ENCODE peak calls at places on chromosome 9, in seven cellular contexts. One of them, this sample, is unnamed.

GRCh38 chr9:129472651-129473102 is 148.2 kb downstream of the C9orf50 start:
- DNase-seq in IMR-90: no peak
- DNase-seq in H9: peak; percentile 56
- DNase-seq in mesenchymal stem cell: no peak
- DNase-seq in neuronal stem cell: no peak
- DNase-seq in trophoblast cell: no peak
- DNase-seq in H1: no peak
- DNase-seq in this sample: no peak

GRCh38 chr9:32431940-32432555 is 47.6 kb downstream of the ACO1 start:
- DNase-seq in IMR-90: peak; percentile 64
- DNase-seq in H9: peak; percentile 43
- DNase-seq in mesenchymal stem cell: peak; percentile 59
- DNase-seq in neuronal stem cell: peak; percentile 12
- DNase-seq in trophoblast cell: peak; percentile 27
- DNase-seq in H1: peak; percentile 52
- DNase-seq in this sample: peak; percentile 46

GRCh38 chr9:88574993-88575392 is 40.0 kb downstream of the NXNL2 start:
- DNase-seq in IMR-90: peak; percentile 74
- DNase-seq in H9: no peak
- DNase-seq in mesenchymal stem cell: peak; percentile 51
- DNase-seq in neuronal stem cell: no peak
- DNase-seq in trophoblast cell: peak; percentile 7
- DNase-seq in H1: no peak
- DNase-seq in this sample: no peak

GRCh38 chr9:20683351-20684034 is 566 bp upstream of the FOCAD start:
- DNase-seq in IMR-90: peak; percentile 70
- DNase-seq in H9: no peak
- DNase-seq in mesenchymal stem cell: peak; percentile 91
- DNase-seq in neuronal stem cell: no peak
- DNase-seq in trophoblast cell: peak; percentile 98
- DNase-seq in H1: no peak
- DNase-seq in this sample: peak; percentile 63

GRCh38 chr9:137307255-137308101 is 5.4 kb upstream of the NRARP start:
- DNase-seq in IMR-90: no peak
- DNase-seq in H9: peak; percentile 90
- DNase-seq in mesenchymal stem cell: no peak
- DNase-seq in neuronal stem cell: no peak
- DNase-seq in trophoblast cell: no peak
- DNase-seq in H1: peak; percentile 83
- DNase-seq in this sample: no peak

GRCh38 chr9:90981726-90982125 is 180.1 kb downstream of the SYK start:
- DNase-seq in IMR-90: no peak
- DNase-seq in H9: no peak
- DNase-seq in mesenchymal stem cell: no peak
- DNase-seq in neuronal stem cell: no peak
- DNase-seq in trophoblast cell: no peak
- DNase-seq in H1: no peak
- DNase-seq in this sample: no peak

GRCh38 chr9:133359420-133360175 is 3.2 kb downstream of the SURF2 start:
- DNase-seq in IMR-90: no peak
- DNase-seq in H9: peak; percentile 67
- DNase-seq in mesenchymal stem cell: no peak
- DNase-seq in neuronal stem cell: no peak
- DNase-seq in trophoblast cell: peak; percentile 52
- DNase-seq in H1: peak; percentile 70
- DNase-seq in this sample: peak; percentile 69

GRCh38 chr9:33106827-33107621 is 30.6 kb upstream of the SMU1 start:
- DNase-seq in IMR-90: peak; percentile 89
- DNase-seq in H9: peak; percentile 44
- DNase-seq in mesenchymal stem cell: peak; percentile 47
- DNase-seq in neuronal stem cell: no peak
- DNase-seq in trophoblast cell: peak; percentile 91
- DNase-seq in H1: no peak
- DNase-seq in this sample: peak; percentile 65

GRCh38 chr9:5886114-5886939 is 4.4 kb upstream of the MLANA start:
- DNase-seq in IMR-90: peak; percentile 65
- DNase-seq in H9: peak; percentile 91
- DNase-seq in mesenchymal stem cell: peak; percentile 66
- DNase-seq in neuronal stem cell: peak; percentile 71
- DNase-seq in trophoblast cell: peak; percentile 87
- DNase-seq in H1: peak; percentile 94
- DNase-seq in this sample: peak; percentile 92

GRCh38 chr9:15243086-15243485 is 63.9 kb downstream of the TTC39B start:
- DNase-seq in IMR-90: peak; percentile 55
- DNase-seq in H9: no peak
- DNase-seq in mesenchymal stem cell: peak; percentile 34
- DNase-seq in neuronal stem cell: no peak
- DNase-seq in trophoblast cell: no peak
- DNase-seq in H1: no peak
- DNase-seq in this sample: no peak

GRCh38 chr9:2018764-2019548 is 3.8 kb downstream of the SMARCA2 start:
- DNase-seq in IMR-90: no peak
- DNase-seq in H9: no peak
- DNase-seq in mesenchymal stem cell: no peak
- DNase-seq in neuronal stem cell: peak; percentile 14
- DNase-seq in trophoblast cell: no peak
- DNase-seq in H1: no peak
- DNase-seq in this sample: no peak

GRCh38 chr9:37172511-37172910 is 52.1 kb downstream of the ZCCHC7 start:
- DNase-seq in IMR-90: no peak
- DNase-seq in H9: no peak
- DNase-seq in mesenchymal stem cell: no peak
- DNase-seq in neuronal stem cell: no peak
- DNase-seq in trophoblast cell: peak; percentile 94
- DNase-seq in H1: no peak
- DNase-seq in this sample: no peak

GRCh38 chr9:37180138-37180537 is 59.8 kb downstream of the ZCCHC7 start:
- DNase-seq in IMR-90: no peak
- DNase-seq in H9: no peak
- DNase-seq in mesenchymal stem cell: no peak
- DNase-seq in neuronal stem cell: no peak
- DNase-seq in trophoblast cell: no peak
- DNase-seq in H1: no peak
- DNase-seq in this sample: no peak

GRCh38 chr9:37179576-37179975 is 59.2 kb downstream of the ZCCHC7 start:
- DNase-seq in IMR-90: no peak
- DNase-seq in H9: no peak
- DNase-seq in mesenchymal stem cell: no peak
- DNase-seq in neuronal stem cell: no peak
- DNase-seq in trophoblast cell: no peak
- DNase-seq in H1: no peak
- DNase-seq in this sample: no peak

GRCh38 chr9:37178742-37179141 is 58.4 kb downstream of the ZCCHC7 start:
- DNase-seq in IMR-90: no peak
- DNase-seq in H9: no peak
- DNase-seq in mesenchymal stem cell: no peak
- DNase-seq in neuronal stem cell: no peak
- DNase-seq in trophoblast cell: no peak
- DNase-seq in H1: no peak
- DNase-seq in this sample: no peak

DNA sequence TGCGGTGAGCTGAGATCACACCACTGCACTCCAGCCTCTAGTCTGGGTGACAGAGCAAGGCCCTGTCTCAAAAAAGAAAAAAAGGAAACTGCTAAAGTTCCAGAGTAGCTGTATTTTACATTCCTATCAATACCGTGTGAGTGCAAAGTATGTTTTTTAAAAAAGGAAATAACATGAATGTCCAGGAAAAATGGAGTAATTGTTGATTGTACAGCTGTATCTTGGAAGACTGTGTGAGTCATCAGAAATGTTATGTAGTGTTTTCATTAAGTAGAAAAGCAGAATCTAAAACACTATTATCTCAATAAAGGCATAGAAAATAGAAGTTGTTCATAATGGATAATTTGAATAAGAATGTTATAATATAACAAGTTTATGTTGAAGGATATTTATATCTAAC is 53.9 kb downstream of the ZCCHC7 start:
- DNase-seq in IMR-90: peak; percentile 81
- DNase-seq in H9: no peak
- DNase-seq in mesenchymal stem cell: peak; percentile 40
- DNase-seq in neuronal stem cell: no peak
- DNase-seq in trophoblast cell: peak; percentile 20
- DNase-seq in H1: no peak
- DNase-seq in this sample: no peak
- H3K9ac ChIP-seq in IMR-90: no peak overlapping the region
- H3K9ac ChIP-seq in H9: no peak overlapping the region
- H3K9ac ChIP-seq in mesenchymal stem cell: no peak overlapping the region
- H3K9ac ChIP-seq in neuronal stem cell: no peak overlapping the region
- H3K9ac ChIP-seq in trophoblast cell: no peak overlapping the region
- H3K9ac ChIP-seq in H1: no peak overlapping the region
- H3K9ac ChIP-seq in this sample: no peak overlapping the region

GRCh38 chr9:127518091-127518856 is 67.0 kb downstream of the LRSAM1 start:
- DNase-seq in IMR-90: no peak
- DNase-seq in H9: no peak
- DNase-seq in mesenchymal stem cell: no peak
- DNase-seq in neuronal stem cell: no peak
- DNase-seq in trophoblast cell: no peak
- DNase-seq in H1: no peak
- DNase-seq in this sample: no peak
- H3K4ac ChIP-seq in IMR-90: peak overlapping the region; percentile 95
- H3K4ac ChIP-seq in H9: no peak overlapping the region
- H3K4ac ChIP-seq in mesenchymal stem cell: peak overlapping the region; percentile 84
- H3K4ac ChIP-seq in neuronal stem cell: no peak overlapping the region
- H3K4ac ChIP-seq in trophoblast cell: no peak overlapping the region
- H3K4ac ChIP-seq in H1: no peak overlapping the region
- H3K4ac ChIP-seq in this sample: no peak overlapping the region

GRCh38 chr9:98062161-98062560 is 5.6 kb downstream of the NANS start:
- DNase-seq in IMR-90: no peak
- DNase-seq in H9: no peak
- DNase-seq in mesenchymal stem cell: no peak
- DNase-seq in neuronal stem cell: no peak
- DNase-seq in trophoblast cell: no peak
- DNase-seq in H1: no peak
- DNase-seq in this sample: no peak

GRCh38 chr9:98054376-98054951 is 2.1 kb upstream of the NANS start:
- DNase-seq in IMR-90: no peak
- DNase-seq in H9: no peak
- DNase-seq in mesenchymal stem cell: no peak
- DNase-seq in neuronal stem cell: no peak
- DNase-seq in trophoblast cell: no peak
- DNase-seq in H1: no peak
- DNase-seq in this sample: no peak

GRCh38 chr9:98056403-98057094 is at the start of gene NANS:
- DNase-seq in IMR-90: peak; percentile 97
- DNase-seq in H9: peak; percentile 97
- DNase-seq in mesenchymal stem cell: peak; percentile 95
- DNase-seq in neuronal stem cell: peak; percentile 87
- DNase-seq in trophoblast cell: peak; percentile 94
- DNase-seq in H1: peak; percentile 92
- DNase-seq in this sample: peak; percentile 97

DNA sequence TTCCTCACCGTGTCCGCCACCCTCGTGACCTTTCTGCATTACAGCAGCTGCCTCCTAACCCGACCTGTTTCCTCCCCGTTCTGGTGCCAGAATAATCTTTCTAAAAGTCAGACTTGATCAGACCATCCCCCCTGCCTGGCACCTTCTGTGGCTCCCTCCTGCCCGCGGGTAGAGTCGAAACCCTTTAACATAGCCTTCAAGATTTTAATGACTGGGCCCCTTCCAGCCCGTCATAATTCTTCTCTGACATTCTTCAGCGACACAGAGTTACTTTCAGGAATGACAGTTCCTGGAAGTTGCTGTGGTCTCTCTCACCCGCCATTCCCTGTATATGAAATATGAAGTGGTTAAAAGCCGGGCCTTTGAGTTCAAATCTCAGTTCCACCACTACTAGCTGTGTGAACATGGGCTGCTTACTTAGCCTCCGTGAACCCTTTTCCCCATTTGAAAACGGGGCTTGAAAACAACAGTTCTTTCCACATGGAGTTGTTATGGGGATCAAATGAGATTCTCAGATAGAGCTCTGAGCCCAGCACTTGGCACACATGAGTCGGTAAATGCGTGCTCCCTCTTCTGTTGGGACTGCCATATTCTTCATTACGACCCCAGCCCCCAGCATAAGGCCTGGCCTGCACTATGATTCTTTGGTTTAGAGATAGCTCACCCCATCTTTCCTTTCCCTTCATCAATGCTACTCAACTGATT is 715 bp downstream of the NANS start:
- DNase-seq in IMR-90: peak; percentile 13
- DNase-seq in H9: no peak
- DNase-seq in mesenchymal stem cell: peak; percentile 50
- DNase-seq in neuronal stem cell: no peak
- DNase-seq in trophoblast cell: peak; percentile 51
- DNase-seq in H1: no peak
- DNase-seq in this sample: no peak
- H3K9ac ChIP-seq in IMR-90: peak overlapping the region; percentile 91
- H3K9ac ChIP-seq in H9: peak overlapping the region; percentile 55
- H3K9ac ChIP-seq in mesenchymal stem cell: peak overlapping the region; percentile 99
- H3K9ac ChIP-seq in neuronal stem cell: peak overlapping the region; percentile 92
- H3K9ac ChIP-seq in trophoblast cell: peak overlapping the region; percentile 72
- H3K9ac ChIP-seq in H1: no peak overlapping the region
- H3K9ac ChIP-seq in this sample: peak overlapping the region; percentile 91

GRCh38 chr9:28764532-28764931 is 1191.3 kb upstream of the C9orf72 start:
- DNase-seq in IMR-90: no peak
- DNase-seq in H9: no peak
- DNase-seq in mesenchymal stem cell: no peak
- DNase-seq in neuronal stem cell: no peak
- DNase-seq in trophoblast cell: no peak
- DNase-seq in H1: no peak
- DNase-seq in this sample: no peak

GRCh38 chr9:28758346-28758745 is 1185.1 kb upstream of the C9orf72 start:
- DNase-seq in IMR-90: no peak
- DNase-seq in H9: no peak
- DNase-seq in mesenchymal stem cell: peak; percentile 20
- DNase-seq in neuronal stem cell: no peak
- DNase-seq in trophoblast cell: no peak
- DNase-seq in H1: no peak
- DNase-seq in this sample: no peak

GRCh38 chr9:28758971-28759370 is 1185.7 kb upstream of the C9orf72 start:
- DNase-seq in IMR-90: no peak
- DNase-seq in H9: no peak
- DNase-seq in mesenchymal stem cell: no peak
- DNase-seq in neuronal stem cell: no peak
- DNase-seq in trophoblast cell: no peak
- DNase-seq in H1: no peak
- DNase-seq in this sample: no peak

DNA sequence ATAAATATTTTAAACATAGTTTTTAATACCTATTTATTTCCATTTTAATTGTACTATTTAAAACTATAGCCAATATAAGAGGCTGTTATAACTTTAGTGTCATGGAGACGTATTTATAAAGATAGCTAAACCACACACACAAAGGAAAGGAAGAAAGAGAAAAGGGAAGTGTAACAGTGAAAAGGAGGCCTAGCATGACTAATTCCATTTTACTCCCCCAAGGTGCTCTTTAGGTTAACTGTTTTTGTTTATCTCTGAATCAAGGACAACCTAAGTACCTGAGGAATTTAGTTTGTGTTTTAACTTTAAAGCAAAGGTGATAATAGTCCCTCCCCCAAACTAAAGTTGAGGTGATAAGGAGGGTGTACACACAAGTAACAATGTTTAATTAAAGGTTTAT is 1188.9 kb upstream of the C9orf72 start:
- DNase-seq in IMR-90: no peak
- DNase-seq in H9: no peak
- DNase-seq in mesenchymal stem cell: no peak
- DNase-seq in neuronal stem cell: no peak
- DNase-seq in trophoblast cell: no peak
- DNase-seq in H1: no peak
- DNase-seq in this sample: peak; percentile 63
- H3K4ac ChIP-seq in IMR-90: no peak overlapping the region
- H3K4ac ChIP-seq in H9: no peak overlapping the region
- H3K4ac ChIP-seq in mesenchymal stem cell: no peak overlapping the region
- H3K4ac ChIP-seq in neuronal stem cell: no peak overlapping the region
- H3K4ac ChIP-seq in trophoblast cell: no peak overlapping the region
- H3K4ac ChIP-seq in H1: no peak overlapping the region
- H3K4ac ChIP-seq in this sample: no peak overlapping the region

GRCh38 chr9:12718482-12719026 is 25.4 kb downstream of the TYRP1 start:
- DNase-seq in IMR-90: peak; percentile 44
- DNase-seq in H9: peak; percentile 72
- DNase-seq in mesenchymal stem cell: peak; percentile 93
- DNase-seq in neuronal stem cell: peak; percentile 59
- DNase-seq in trophoblast cell: no peak
- DNase-seq in H1: peak; percentile 60
- DNase-seq in this sample: peak; percentile 93
- H3K9ac ChIP-seq in IMR-90: no peak overlapping the region
- H3K9ac ChIP-seq in H9: no peak overlapping the region
- H3K9ac ChIP-seq in mesenchymal stem cell: no peak overlapping the region
- H3K9ac ChIP-seq in neuronal stem cell: no peak overlapping the region
- H3K9ac ChIP-seq in trophoblast cell: no peak overlapping the region
- H3K9ac ChIP-seq in H1: no peak overlapping the region
- H3K9ac ChIP-seq in this sample: no peak overlapping the region

This sample was measured in mesendoderm.